ENCODE peak calls at places on chromosomes 6 and 20, in six cellular contexts. F is left ventricle myocardium inferior; R is uterus; M is CD8-positive, alpha-beta memory T cell; K is breast epithelium; O is SJSA1. N is an unnamed sample.

GRCh38 chr6:160297310-160297709 is 38.7 kb upstream of the SLC22A2 start:
- DNase-seq in K (no peak), F (no peak), M (no peak), R (no peak), O (no peak), N (no peak)

GRCh38 chr6:168319279-168320051 is at the start of gene DACT2:
- DNase-seq in F (peak; percentile 13), O (no peak), K (no peak), M (no peak), R (no peak), N (no peak)

GRCh38 chr20:58135441-58136170 is 92.8 kb downstream of the ANKRD60 start:
- DNase-seq in K (peak; percentile 17), O (peak; percentile 48), M (no peak), R (peak; percentile 13), F (no peak), N (peak; percentile 30)

GRCh38 chr20:46401478-46401860 is 4.9 kb downstream of the ELMO2 start:
- DNase-seq in O (no peak), K (no peak), F (no peak), M (no peak), R (no peak), N (no peak)

GRCh38 chr6:43851204-43851855 is 81.3 kb downstream of the VEGFA start:
- DNase-seq in M (no peak), K (no peak), O (peak; percentile 93), F (no peak), R (no peak), N (peak; percentile 67)

GRCh38 chr6:33744895-33745546 is 1.7 kb downstream of the IP6K3 start:
- DNase-seq in O (peak; percentile 7), F (no peak), R (peak; percentile 58), K (no peak), M (no peak), N (no peak)

GRCh38 chr6:72890671-72891070 is 268.8 kb downstream of the KCNQ5 start:
- DNase-seq in O (no peak), M (no peak), F (no peak), R (no peak), K (no peak), N (no peak)

GRCh38 chr6:37435816-37436215 is 2.8 kb downstream of the CMTR1 start:
- DNase-seq in F (no peak), O (no peak), K (no peak), R (no peak), M (no peak), N (no peak)

GRCh38 chr6:145137425-145137824 is 597.9 kb downstream of the EPM2A start:
- DNase-seq in O (peak; percentile 9), M (no peak), R (no peak), K (no peak), F (no peak), N (no peak)

GRCh38 chr20:6381887-6382286 is 259.1 kb upstream of the FERMT1 start:
- DNase-seq in F (no peak), K (no peak), M (no peak), O (peak; percentile 10), R (no peak), N (no peak)

GRCh38 chr6:129492260-129492659 is 217.7 kb downstream of the ARHGAP18 start:
- DNase-seq in K (no peak), O (no peak), M (no peak), F (no peak), R (no peak), N (no peak)

GRCh38 chr20:61120595-61121515 is 131.2 kb upstream of the CDH4 start:
- DNase-seq in F (peak; percentile 21), O (peak; percentile 38), R (no peak), M (no peak), K (peak; percentile 32), N (peak; percentile 63)

GRCh38 chr20:58019027-58019849 is 209.2 kb downstream of the ANKRD60 start:
- DNase-seq in K (peak; percentile 17), M (no peak), F (no peak), R (no peak), O (peak; percentile 76), N (no peak)

GRCh38 chr20:7220755-7221154 is 453.3 kb downstream of the BMP2 start:
- DNase-seq in F (no peak), M (no peak), R (no peak), O (no peak), K (no peak), N (no peak)

GRCh38 chr6:120198033-120198432 is 848.5 kb upstream of the MAN1A1 start:
- DNase-seq in M (no peak), F (no peak), K (no peak), R (no peak), O (no peak), N (no peak)

GRCh38 chr6:42901538-42901957 is 14.3 kb upstream of the PTCRA start:
- DNase-seq in F (peak; percentile 76), O (peak; percentile 77), K (peak; percentile 77), M (peak; percentile 59), R (peak; percentile 84), N (peak; percentile 80)

GRCh38 chr20:48265791-48266190 is 480.5 kb upstream of the SULF2 start:
- DNase-seq in R (no peak), O (no peak), F (no peak), M (no peak), K (no peak), N (no peak)

GRCh38 chr6:52507557-52508260 is 69.2 kb downstream of the TRAM2 start:
- DNase-seq in K (no peak), R (no peak), O (no peak), M (no peak), F (no peak), N (no peak)

GRCh38 chr6:45212976-45213375 is 115.2 kb upstream of the RUNX2 start:
- DNase-seq in F (no peak), O (no peak), K (no peak), R (no peak), M (no peak), N (no peak)

GRCh38 chr6:152701081-152701862 is 3.6 kb downstream of the MYCT1 start:
- DNase-seq in K (no peak), M (no peak), R (no peak), O (peak; percentile 62), F (no peak), N (no peak)

GRCh38 chr6:96809119-96809518 is 28.2 kb downstream of the GPR63 start:
- DNase-seq in R (no peak), F (no peak), O (no peak), M (no peak), K (no peak), N (no peak)

GRCh38 chr6:157861814-157862213 is 38.8 kb downstream of the SNX9 start:
- DNase-seq in R (no peak), M (no peak), K (no peak), O (no peak), F (no peak), N (no peak)

GRCh38 chr6:134169881-134170486 is 117.6 kb upstream of the SLC2A12 start:
- DNase-seq in F (no peak), O (no peak), K (no peak), R (no peak), M (no peak), N (no peak)

GRCh38 chr6:28137458-28138020 is 4.1 kb upstream of the ZKSCAN8 start:
- DNase-seq in K (no peak), R (no peak), M (peak; percentile 1), F (no peak), O (no peak), N (no peak)

GRCh38 chr6:136031982-136032381 is 180.5 kb downstream of the PDE7B start:
- DNase-seq in R (peak; percentile 41), O (no peak), M (no peak), F (no peak), K (no peak), N (no peak)

GRCh38 chr6:36848658-36849441 is 9.6 kb upstream of the CPNE5 start:
- DNase-seq in K (peak; percentile 74), O (no peak), F (peak; percentile 77), M (no peak), R (peak; percentile 43), N (peak; percentile 86)

GRCh38 chr20:49586967-49587587 is 19.1 kb upstream of the PTGIS start:
- DNase-seq in F (no peak), K (no peak), M (no peak), O (no peak), R (peak; percentile 92), N (no peak)

GRCh38 chr6:90701146-90701781 is 114.4 kb upstream of the MAP3K7 start:
- DNase-seq in K (no peak), F (no peak), M (no peak), R (no peak), O (no peak), N (no peak)

GRCh38 chr6:144143878-144144277 is 6.4 kb upstream of the STX11 start:
- DNase-seq in R (no peak), F (no peak), M (no peak), O (no peak), K (no peak), N (no peak)

GRCh38 chr6:89582669-89583325 is 55.8 kb downstream of the LYRM2 start:
- DNase-seq in F (no peak), M (no peak), O (no peak), R (no peak), K (no peak), N (no peak)

GRCh38 chr6:170296423-170296745 is 5.5 kb upstream of the DLL1 start:
- DNase-seq in K (no peak), O (no peak), R (no peak), M (no peak), F (no peak), N (no peak)

GRCh38 chr20:57429579-57430202 is 38.5 kb downstream of the RBM38 start:
- DNase-seq in K (no peak), O (no peak), R (no peak), F (no peak), M (no peak), N (no peak)

GRCh38 chr20:52493177-52493711 is 301.7 kb upstream of the ZFP64 start:
- DNase-seq in F (no peak), M (no peak), O (peak; percentile 77), R (no peak), K (no peak), N (no peak)

GRCh38 chr20:38471987-38472512 is 593 bp upstream of the RALGAPB start:
- DNase-seq in K (no peak), O (no peak), F (no peak), M (no peak), R (no peak), N (no peak)
- H3K27ac ChIP-seq in K (peak overlapping the region; percentile 93), O (no peak overlapping the region), F (peak overlapping the region; percentile 96), M (peak overlapping the region; percentile 86), R (peak overlapping the region; percentile 83), N (peak overlapping the region; percentile 88)

GRCh38 chr20:32364554-32365208 is 6.5 kb downstream of the ASXL1 start:
- DNase-seq in M (no peak), R (no peak), O (no peak), F (no peak), K (no peak), N (no peak)
- H3K4me3 ChIP-seq in M (no peak overlapping the region), R (no peak overlapping the region), O (no peak overlapping the region), F (no peak overlapping the region), K (no peak overlapping the region), N (no peak overlapping the region)

DNA sequence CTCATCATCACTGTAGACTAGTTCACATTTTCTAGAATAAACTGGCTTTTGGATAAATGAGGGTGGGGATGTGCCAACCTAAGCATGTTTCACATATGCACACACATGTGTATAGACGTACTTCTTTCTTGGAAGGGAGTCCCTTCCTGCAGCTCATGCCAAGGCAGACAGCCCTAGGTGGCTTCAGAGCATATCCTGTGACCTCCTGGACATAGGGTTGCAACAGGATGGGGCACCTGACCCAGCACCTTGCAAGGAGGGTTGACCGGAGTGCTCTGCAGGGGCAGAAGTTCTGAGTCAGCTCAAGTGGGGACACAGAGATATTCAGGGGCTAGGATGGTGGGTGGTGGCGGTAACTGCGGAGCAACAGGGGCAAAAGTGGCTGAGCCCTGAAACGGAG is 68.6 kb upstream of the RALGAPA2 start:
- DNase-seq in K (no peak), R (no peak), O (no peak), F (no peak), M (no peak), N (no peak)
- H3K27ac ChIP-seq in K (no peak overlapping the region), R (no peak overlapping the region), O (no peak overlapping the region), F (peak overlapping the region; percentile 37), M (no peak overlapping the region), N (peak overlapping the region; percentile 70)

GRCh38 chr20:41048475-41049242 is 20.0 kb downstream of the TOP1 start:
- DNase-seq in O (no peak), K (no peak), R (no peak), F (no peak), M (no peak), N (no peak)
- H3K4me3 ChIP-seq in O (no peak overlapping the region), K (peak overlapping the region; percentile 34), R (peak overlapping the region; percentile 4), F (peak overlapping the region; percentile 53), M (peak overlapping the region; percentile 42), N (peak overlapping the region; percentile 32)

N was measured in upper lobe of right lung.